ENCODE peak calls at places on chromosomes 5 and 9, in four cellular contexts. One of them, this sample, is unnamed.

GRCh38 chr9:77800924-77801551 is 152.9 kb upstream of the GNA14 start:
- DNase-seq in GM23338: no peak
- DNase-seq in GM12878: no peak
- DNase-seq in HepG2: no peak
- DNase-seq in this sample: no peak

GRCh38 chr9:70101265-70101664 is 57.6 kb downstream of the MAMDC2 start:
- DNase-seq in HepG2: no peak
- DNase-seq in GM12878: no peak
- DNase-seq in GM23338: no peak
- DNase-seq in this sample: no peak

GRCh38 chr9:98607787-98608186 is 100.9 kb downstream of the GABBR2 start:
- DNase-seq in GM23338: no peak
- DNase-seq in HepG2: no peak
- DNase-seq in GM12878: no peak
- DNase-seq in this sample: no peak

GRCh38 chr9:38443181-38443580 is 18.9 kb upstream of the IGFBPL1 start:
- DNase-seq in GM12878: no peak
- DNase-seq in GM23338: no peak
- DNase-seq in HepG2: peak; percentile 81
- DNase-seq in this sample: no peak

GRCh38 chr9:24616858-24617257 is 71.2 kb upstream of the IZUMO3 start:
- DNase-seq in GM12878: no peak
- DNase-seq in GM23338: peak; percentile 8
- DNase-seq in HepG2: no peak
- DNase-seq in this sample: no peak

GRCh38 chr9:85230081-85230480 is 511.7 kb downstream of the AGTPBP1 start:
- DNase-seq in HepG2: no peak
- DNase-seq in GM23338: no peak
- DNase-seq in GM12878: no peak
- DNase-seq in this sample: no peak

GRCh38 chr5:138655530-138656245 is 80.5 kb upstream of the HSPA9 start:
- DNase-seq in GM12878: no peak
- DNase-seq in GM23338: no peak
- DNase-seq in HepG2: peak; percentile 27
- DNase-seq in this sample: no peak

GRCh38 chr5:178291161-178291561 is 58.6 kb upstream of the PHYKPL start:
- DNase-seq in GM23338: no peak
- DNase-seq in HepG2: no peak
- DNase-seq in GM12878: no peak
- DNase-seq in this sample: no peak

GRCh38 chr9:127971357-127972315 is 9.2 kb downstream of the EEIG1 start:
- DNase-seq in GM12878: no peak
- DNase-seq in HepG2: no peak
- DNase-seq in GM23338: peak; percentile 69
- DNase-seq in this sample: no peak

GRCh38 chr9:72383978-72384709 is 19.1 kb upstream of the ZFAND5 start:
- DNase-seq in GM12878: no peak
- DNase-seq in GM23338: no peak
- DNase-seq in HepG2: no peak
- DNase-seq in this sample: no peak

GRCh38 chr9:95087659-95088242 is 229.8 kb downstream of the FANCC start:
- DNase-seq in GM12878: no peak
- DNase-seq in HepG2: no peak
- DNase-seq in GM23338: peak; percentile 48
- DNase-seq in this sample: no peak

GRCh38 chr9:137521405-137521985 is 28.7 kb downstream of the PNPLA7 start:
- DNase-seq in HepG2: no peak
- DNase-seq in GM12878: no peak
- DNase-seq in GM23338: no peak
- DNase-seq in this sample: no peak

GRCh38 chr5:178207183-178207916 is 3.0 kb downstream of the HNRNPAB start:
- DNase-seq in GM23338: no peak
- DNase-seq in GM12878: no peak
- DNase-seq in HepG2: peak; percentile 32
- DNase-seq in this sample: no peak

GRCh38 chr9:114641974-114642373 is 15.6 kb downstream of the TEX53 start:
- DNase-seq in HepG2: no peak
- DNase-seq in GM12878: no peak
- DNase-seq in GM23338: no peak
- DNase-seq in this sample: no peak
- TF ChIP-seq JUNB in HepG2: no peak
- TF ChIP-seq JUNB in GM12878: no peak
- TF ChIP-seq JUNB in GM23338: no peak
- TF ChIP-seq JUNB in this sample: no peak

GRCh38 chr5:157485811-157486739 is 26.1 kb downstream of the NIPAL4 start:
- DNase-seq in GM12878: no peak
- DNase-seq in HepG2: no peak
- DNase-seq in GM23338: no peak
- DNase-seq in this sample: no peak
- TF ChIP-seq JUNB in GM12878: no peak
- TF ChIP-seq JUNB in HepG2: no peak
- TF ChIP-seq JUNB in GM23338: no peak
- TF ChIP-seq JUNB in this sample: no peak

GRCh38 chr9:92525306-92525705 is 10.5 kb downstream of the ECM2 start:
- DNase-seq in GM12878: no peak
- DNase-seq in GM23338: no peak
- DNase-seq in HepG2: no peak
- DNase-seq in this sample: no peak
- TF ChIP-seq JUNB in GM12878: no peak
- TF ChIP-seq JUNB in GM23338: no peak
- TF ChIP-seq JUNB in HepG2: no peak
- TF ChIP-seq JUNB in this sample: no peak

GRCh38 chr9:135927195-135928013 is 20.1 kb upstream of the CAMSAP1 start:
- DNase-seq in GM23338: no peak
- DNase-seq in HepG2: no peak
- DNase-seq in GM12878: no peak
- DNase-seq in this sample: no peak

GRCh38 chr9:135928074-135928730 is 20.9 kb upstream of the CAMSAP1 start:
- DNase-seq in GM23338: no peak
- DNase-seq in GM12878: no peak
- DNase-seq in HepG2: no peak
- DNase-seq in this sample: no peak

GRCh38 chr9:135924628-135925338 is 17.4 kb upstream of the CAMSAP1 start:
- DNase-seq in GM23338: peak; percentile 72
- DNase-seq in HepG2: peak; percentile 30
- DNase-seq in GM12878: no peak
- DNase-seq in this sample: no peak

GRCh38 chr9:135925496-135926133 is 18.3 kb upstream of the CAMSAP1 start:
- DNase-seq in HepG2: no peak
- DNase-seq in GM12878: no peak
- DNase-seq in GM23338: no peak
- DNase-seq in this sample: peak; percentile 59

DNA sequence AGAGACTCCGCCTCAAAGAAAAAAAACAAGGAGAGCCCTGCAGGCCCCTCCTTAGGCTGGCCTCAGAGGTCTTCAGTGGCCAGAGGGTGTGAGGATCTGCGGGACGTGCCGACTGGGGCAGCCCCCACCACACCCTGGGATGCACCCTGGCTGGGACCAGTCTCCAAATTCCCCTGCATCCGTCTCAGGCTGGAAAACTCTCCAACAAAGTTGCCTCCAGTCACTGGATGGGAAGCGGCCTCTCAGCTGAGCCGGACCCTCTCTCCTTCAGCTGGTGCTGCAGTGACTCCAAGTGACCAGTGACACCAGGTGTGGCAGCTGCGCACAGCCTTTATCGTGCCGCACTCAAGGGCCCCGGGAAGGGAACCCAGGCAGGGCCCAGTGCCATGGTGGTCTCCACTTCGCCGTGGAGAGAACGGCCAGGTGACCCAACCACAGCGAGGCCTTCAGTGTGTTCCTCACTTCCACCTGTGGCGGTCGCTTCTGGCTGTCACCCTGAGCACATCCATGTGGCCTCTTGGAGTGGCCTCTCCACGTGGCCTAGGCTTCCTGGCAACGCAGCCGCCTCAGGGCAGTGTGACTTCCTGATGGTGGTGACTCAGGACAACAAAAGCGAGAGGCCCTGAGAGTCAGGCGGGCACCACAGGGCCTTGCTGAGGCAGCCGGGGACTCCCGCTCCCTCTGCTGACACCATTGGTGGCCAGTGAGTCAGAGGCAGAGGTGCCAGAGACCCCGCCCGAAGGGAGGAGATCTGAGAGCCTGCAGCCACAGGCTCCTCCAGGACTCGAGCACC is 19.3 kb upstream of the CAMSAP1 start:
- DNase-seq in GM12878: no peak
- DNase-seq in HepG2: no peak
- DNase-seq in GM23338: no peak
- DNase-seq in this sample: no peak
- TF ChIP-seq JUNB in GM12878: no peak
- TF ChIP-seq JUNB in HepG2: no peak
- TF ChIP-seq JUNB in GM23338: no peak
- TF ChIP-seq JUNB in this sample: no peak

GRCh38 chr9:19102181-19102630 is 498 bp downstream of the HAUS6 start:
- DNase-seq in HepG2: peak; percentile 62
- DNase-seq in GM23338: peak; percentile 50
- DNase-seq in GM12878: no peak
- DNase-seq in this sample: peak; percentile 50
- TF ChIP-seq JUNB in HepG2: no peak
- TF ChIP-seq JUNB in GM23338: no peak
- TF ChIP-seq JUNB in GM12878: no peak
- TF ChIP-seq JUNB in this sample: no peak

DNA sequence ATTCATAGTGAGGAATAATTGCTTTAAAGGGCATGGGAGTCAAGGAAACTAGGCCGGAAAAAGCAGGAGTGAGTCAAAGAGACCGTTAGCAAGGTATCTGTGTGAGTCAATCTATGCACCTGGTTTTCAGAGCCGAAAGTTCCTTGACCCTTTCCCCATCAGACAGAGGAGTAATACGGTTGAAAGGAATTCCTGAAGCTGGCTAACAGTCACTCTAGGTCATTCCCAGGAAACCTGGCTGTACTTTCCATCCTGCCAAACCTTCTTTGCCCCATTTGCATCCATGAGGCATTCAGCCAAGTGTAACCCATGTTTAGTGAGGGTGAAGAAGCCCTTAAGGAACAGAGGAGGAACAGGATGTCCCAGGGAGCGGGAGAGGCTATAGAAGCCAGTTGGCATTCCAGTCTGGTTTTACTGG is 16.2 kb downstream of the RBM18 start:
- DNase-seq in GM12878: no peak
- DNase-seq in HepG2: no peak
- DNase-seq in GM23338: no peak
- DNase-seq in this sample: no peak
- TF ChIP-seq JUNB in GM12878: no peak
- TF ChIP-seq JUNB in HepG2: no peak
- TF ChIP-seq JUNB in GM23338: no peak
- TF ChIP-seq JUNB in this sample: no peak

DNA sequence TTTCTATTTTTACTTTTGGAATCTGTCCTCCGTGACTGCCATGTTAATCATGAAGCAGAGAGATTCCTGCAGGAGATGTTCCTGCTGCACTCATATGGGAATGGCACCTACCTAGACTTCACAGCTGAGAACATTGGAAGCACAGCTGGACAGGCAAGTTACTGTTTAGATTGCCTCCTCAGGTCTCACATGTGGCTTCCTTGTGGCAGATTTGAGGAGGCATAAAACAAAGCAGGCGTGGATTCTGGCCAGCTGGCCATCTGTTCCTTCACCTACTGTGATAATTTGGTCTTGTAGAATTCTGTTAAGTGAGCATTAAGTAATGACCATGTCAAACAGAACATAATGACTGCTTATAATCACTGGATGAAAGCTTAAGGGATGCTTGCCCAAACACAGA is 193.4 kb downstream of the EDIL3 start:
- DNase-seq in HepG2: no peak
- DNase-seq in GM12878: no peak
- DNase-seq in GM23338: no peak
- DNase-seq in this sample: no peak
- TF ChIP-seq JUNB in HepG2: no peak
- TF ChIP-seq JUNB in GM12878: no peak
- TF ChIP-seq JUNB in GM23338: no peak
- TF ChIP-seq JUNB in this sample: no peak

GRCh38 chr9:104842698-104843097 is 78.8 kb downstream of the NIPSNAP3B start:
- DNase-seq in GM12878: no peak
- DNase-seq in HepG2: no peak
- DNase-seq in GM23338: peak; percentile 18
- DNase-seq in this sample: no peak

GRCh38 chr9:104843644-104844226 is 79.8 kb downstream of the NIPSNAP3B start:
- DNase-seq in GM12878: no peak
- DNase-seq in HepG2: no peak
- DNase-seq in GM23338: peak; percentile 19
- DNase-seq in this sample: no peak

GRCh38 chr9:104838958-104839357 is 75.0 kb downstream of the NIPSNAP3B start:
- DNase-seq in GM23338: no peak
- DNase-seq in GM12878: no peak
- DNase-seq in HepG2: no peak
- DNase-seq in this sample: no peak

GRCh38 chr9:104844710-104845109 is 80.8 kb downstream of the NIPSNAP3B start:
- DNase-seq in GM23338: no peak
- DNase-seq in GM12878: no peak
- DNase-seq in HepG2: no peak
- DNase-seq in this sample: no peak

GRCh38 chr9:104841601-104842106 is 77.7 kb downstream of the NIPSNAP3B start:
- DNase-seq in HepG2: no peak
- DNase-seq in GM23338: no peak
- DNase-seq in GM12878: no peak
- DNase-seq in this sample: no peak
- TF ChIP-seq JUNB in HepG2: no peak
- TF ChIP-seq JUNB in GM23338: no peak
- TF ChIP-seq JUNB in GM12878: no peak
- TF ChIP-seq JUNB in this sample: no peak